ENCODE peak calls at places on chromosome 21, in ten cellular contexts. L, B, E, P, U, F, C, T, O and X are unnamed samples.

GRCh38 chr21:36543924-36544323 is 64.0 kb upstream of the CLDN14 start:
- DNase-seq in L (no peak), B (no peak), E (no peak), P (no peak), U (no peak), F (no peak), C (no peak), T (no peak), O (no peak), X (no peak)

GRCh38 chr21:45020629-45021427 is 53.6 kb upstream of the ADARB1 start:
- DNase-seq in L (no peak), B (peak; percentile 33), E (peak; percentile 24), P (no peak), U (peak; percentile 27), F (no peak), C (peak; percentile 16), T (no peak), O (peak; percentile 22), X (no peak)

GRCh38 chr21:46097826-46098286 is at the start of gene COL6A2:
- DNase-seq in L (no peak), B (peak; percentile 67), E (peak; percentile 65), P (peak; percentile 74), U (no peak), F (peak; percentile 87), C (peak; percentile 64), T (no peak), O (peak; percentile 74), X (peak; percentile 84)

GRCh38 chr21:25891596-25891995 is 156.8 kb downstream of the GABPA start:
- DNase-seq in L (no peak), B (no peak), E (no peak), P (no peak), U (no peak), F (no peak), C (no peak), T (no peak), O (no peak), X (no peak)

GRCh38 chr21:14875704-14876364 is 189.0 kb downstream of the NRIP1 start:
- DNase-seq in L (no peak), B (no peak), E (no peak), P (peak; percentile 30), U (no peak), F (peak; percentile 18), C (no peak), T (peak; percentile 55), O (peak; percentile 40), X (no peak)

GRCh38 chr21:33541105-33541711 is 709 bp downstream of the GART start:
- DNase-seq in L (peak; percentile 12), B (no peak), E (peak; percentile 13), P (peak; percentile 13), U (no peak), F (peak; percentile 34), C (peak; percentile 51), T (no peak), O (peak; percentile 47), X (no peak)

GRCh38 chr21:39051561-39051949 is 131.7 kb downstream of the PSMG1 start:
- DNase-seq in L (no peak), B (no peak), E (no peak), P (peak; percentile 71), U (no peak), F (no peak), C (no peak), T (no peak), O (no peak), X (no peak)

GRCh38 chr21:14306143-14306907 is 76.6 kb downstream of the HSPA13 start:
- DNase-seq in L (no peak), B (no peak), E (no peak), P (peak; percentile 13), U (no peak), F (no peak), C (peak; percentile 18), T (no peak), O (peak; percentile 6), X (no peak)

GRCh38 chr21:39663742-39664492 is 51.2 kb downstream of the B3GALT5 start:
- DNase-seq in L (no peak), B (no peak), E (no peak), P (no peak), U (no peak), F (no peak), C (no peak), T (no peak), O (no peak), X (no peak)

GRCh38 chr21:45284456-45284741 is 3.3 kb downstream of the POFUT2 start:
- DNase-seq in L (no peak), B (no peak), E (no peak), P (no peak), U (peak; percentile 20), F (no peak), C (no peak), T (no peak), O (no peak), X (no peak)

GRCh38 chr21:45129231-45129923 is 55.0 kb downstream of the ADARB1 start:
- DNase-seq in L (no peak), B (peak; percentile 58), E (peak; percentile 62), P (peak; percentile 57), U (no peak), F (no peak), C (no peak), T (no peak), O (peak; percentile 44), X (no peak)

GRCh38 chr21:45292399-45293213 is 4.9 kb upstream of the POFUT2 start:
- DNase-seq in L (no peak), B (peak; percentile 91), E (peak; percentile 87), P (peak; percentile 81), U (peak; percentile 92), F (peak; percentile 90), C (peak; percentile 90), T (no peak), O (peak; percentile 94), X (peak; percentile 87)

GRCh38 chr21:27954806-27955205 is 987.9 kb upstream of the ADAMTS5 start:
- DNase-seq in L (no peak), B (no peak), E (no peak), P (peak; percentile 23), U (no peak), F (no peak), C (peak; percentile 55), T (no peak), O (peak; percentile 97), X (no peak)

GRCh38 chr21:26119906-26120305 is 50.7 kb downstream of the APP start:
- DNase-seq in L (no peak), B (no peak), E (no peak), P (no peak), U (no peak), F (no peak), C (no peak), T (no peak), O (no peak), X (no peak)

GRCh38 chr21:30480145-30480544 is at the start of gene KRTAP19-1:
- DNase-seq in L (no peak), B (no peak), E (no peak), P (no peak), U (no peak), F (no peak), C (no peak), T (no peak), O (no peak), X (no peak)

GRCh38 chr21:14448784-14449183 is 65.8 kb upstream of the HSPA13 start:
- DNase-seq in L (no peak), B (no peak), E (no peak), P (no peak), U (no peak), F (no peak), C (no peak), T (no peak), O (no peak), X (no peak)

GRCh38 chr21:21232320-21232719 is 234.1 kb downstream of the NCAM2 start:
- DNase-seq in L (peak; percentile 2), B (no peak), E (no peak), P (peak; percentile 60), U (no peak), F (no peak), C (peak; percentile 83), T (no peak), O (peak; percentile 50), X (no peak)

GRCh38 chr21:45376459-45377324 is 28.3 kb upstream of the COL18A1 start:
- DNase-seq in L (no peak), B (peak; percentile 27), E (peak; percentile 24), P (peak; percentile 75), U (peak; percentile 16), F (no peak), C (no peak), T (no peak), O (peak; percentile 73), X (no peak)

DNA sequence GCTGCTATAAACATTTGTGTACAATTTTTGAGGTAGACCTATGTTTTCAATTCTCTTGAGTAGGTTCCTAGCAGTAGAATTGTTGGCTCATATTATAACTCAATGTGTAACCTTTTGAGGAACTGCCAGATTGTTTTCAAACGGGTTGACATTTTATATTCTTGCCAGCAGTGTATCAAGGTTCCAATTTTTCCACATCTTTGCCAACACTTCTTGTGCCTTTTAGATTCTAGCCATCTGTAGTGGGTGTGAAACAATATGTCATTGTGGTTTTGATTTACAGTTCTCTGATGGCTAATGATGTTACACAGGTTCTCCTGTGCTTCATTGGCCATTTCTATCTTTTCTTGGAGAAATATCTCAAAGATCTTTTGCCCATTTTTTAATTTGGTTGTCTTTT is 36.4 kb downstream of the MAP3K7CL start:
- DNase-seq in L (no peak), B (no peak), E (no peak), P (no peak), U (no peak), F (no peak), C (no peak), T (no peak), O (no peak), X (no peak)
- TF ChIP-seq CTCF in L (no peak), B (no peak), E (no peak), P (no peak), U (no peak), F (no peak), C (no peak), T (no peak), O (no peak), X (no peak)

GRCh38 chr21:23858878-23859277 is 1748.4 kb downstream of the MRPL39 start:
- DNase-seq in L (no peak), B (no peak), E (no peak), P (no peak), U (no peak), F (peak; percentile 16), C (no peak), T (no peak), O (no peak), X (no peak)

GRCh38 chr21:23853796-23854379 is 1753.4 kb downstream of the MRPL39 start:
- DNase-seq in L (no peak), B (no peak), E (no peak), P (no peak), U (no peak), F (peak; percentile 50), C (peak; percentile 35), T (no peak), O (no peak), X (no peak)
- TF ChIP-seq CTCF in L (peak; percentile 34), B (peak; percentile 63), E (peak; percentile 16), P (no peak), U (peak; percentile 73), F (peak; percentile 55), C (no peak), T (peak; percentile 22), O (no peak), X (no peak)

GRCh38 chr21:37873655-37874054 is 42.6 kb downstream of the KCNJ6 start:
- DNase-seq in L (no peak), B (no peak), E (no peak), P (no peak), U (no peak), F (no peak), C (no peak), T (no peak), O (peak; percentile 39), X (no peak)
- TF ChIP-seq CTCF in L (no peak), B (no peak), E (no peak), P (peak; percentile 44), U (no peak), F (peak; percentile 12), C (no peak), T (no peak), O (peak; percentile 26), X (no peak)

GRCh38 chr21:29316029-29316742 is 17.5 kb downstream of the BACH1 start:
- DNase-seq in L (no peak), B (no peak), E (no peak), P (no peak), U (no peak), F (peak; percentile 50), C (no peak), T (no peak), O (no peak), X (no peak)
- TF ChIP-seq CTCF in L (no peak), B (no peak), E (no peak), P (no peak), U (no peak), F (no peak), C (no peak), T (no peak), O (no peak), X (no peak)